ENCODE peak calls at places on chromosomes 13 and 19, in five cellular contexts. F is right lobe of liver, M is lower leg skin, Y is stomach, J is ovary. B is an unnamed sample.

GRCh38 chr19:31223805-31224534 is 125.3 kb downstream of the TSHZ3 start:
- DNase-seq in F (no peak), M (no peak), Y (no peak), J (no peak), B (no peak)

GRCh38 chr13:97339989-97340361 is 94.0 kb upstream of the RAP2A start:
- DNase-seq in F (no peak), M (no peak), Y (no peak), J (no peak), B (no peak)

GRCh38 chr19:34676697-34677385 is at the start of gene SCGB2B2:
- DNase-seq in F (no peak), M (no peak), Y (no peak), J (no peak), B (no peak)

GRCh38 chr13:20408181-20408580 is 117.5 kb downstream of the CRYL1 start:
- DNase-seq in F (no peak), M (peak; percentile 68), Y (peak; percentile 21), J (no peak), B (no peak)

GRCh38 chr19:53311897-53312296 is 21.7 kb upstream of the ZNF845 start:
- DNase-seq in F (no peak), M (no peak), Y (no peak), J (no peak), B (no peak)

GRCh38 chr13:23871616-23872220 is 17.5 kb downstream of the MIPEP start:
- DNase-seq in F (no peak), M (no peak), Y (no peak), J (no peak), B (no peak)

GRCh38 chr19:39083599-39083982 is 577 bp upstream of the ACP7 start:
- DNase-seq in F (no peak), M (no peak), Y (no peak), J (no peak), B (no peak)

GRCh38 chr13:44726777-44727176 is 150.6 kb upstream of the TSC22D1 start:
- DNase-seq in F (no peak), M (peak; percentile 25), Y (no peak), J (no peak), B (no peak)

GRCh38 chr19:51185868-51186215 is 39.0 kb upstream of the CD33 start:
- DNase-seq in F (no peak), M (no peak), Y (no peak), J (no peak), B (no peak)

GRCh38 chr19:17733127-17733526 is 13.8 kb downstream of the MAP1S start:
- DNase-seq in F (no peak), M (no peak), Y (no peak), J (no peak), B (no peak)

GRCh38 chr19:3849092-3849491 is 19.7 kb downstream of the ZFR2 start:
- DNase-seq in F (no peak), M (no peak), Y (peak; percentile 31), J (no peak), B (no peak)

GRCh38 chr13:97339019-97339988 is 94.7 kb upstream of the RAP2A start:
- DNase-seq in F (no peak), M (no peak), Y (peak; percentile 29), J (peak; percentile 79), B (peak; percentile 79)

GRCh38 chr13:60226507-60226906 is 62.8 kb upstream of the DIAPH3 start:
- DNase-seq in F (no peak), M (no peak), Y (no peak), J (no peak), B (peak; percentile 27)

GRCh38 chr13:38338089-38338488 is 11.6 kb upstream of the UFM1 start:
- DNase-seq in F (no peak), M (no peak), Y (no peak), J (no peak), B (no peak)

GRCh38 chr19:39518975-39519374 is 4.0 kb downstream of the SELENOV start:
- DNase-seq in F (no peak), M (no peak), Y (no peak), J (no peak), B (no peak)

GRCh38 chr13:24033527-24034302 is 126.8 kb upstream of the SPATA13 start:
- DNase-seq in F (peak; percentile 71), M (no peak), Y (no peak), J (no peak), B (no peak)

GRCh38 chr19:403221-404036 is 5.5 kb downstream of the C2CD4C start:
- DNase-seq in F (peak; percentile 14), M (no peak), Y (no peak), J (no peak), B (no peak)

GRCh38 chr19:17665058-17665457 is 23.1 kb downstream of the UNC13A start:
- DNase-seq in F (no peak), M (no peak), Y (no peak), J (no peak), B (no peak)

GRCh38 chr13:53137777-53138176 is 109.2 kb downstream of the OLFM4 start:
- DNase-seq in F (no peak), M (no peak), Y (no peak), J (no peak), B (no peak)

GRCh38 chr19:28502879-28503734 is 709.8 kb downstream of the UQCRFS1 start:
- DNase-seq in F (no peak), M (peak; percentile 34), Y (no peak), J (no peak), B (no peak)
- TF ChIP-seq POLR2A in F (no peak), M (no peak), Y (no peak), J (no peak), B (no peak)

DNA sequence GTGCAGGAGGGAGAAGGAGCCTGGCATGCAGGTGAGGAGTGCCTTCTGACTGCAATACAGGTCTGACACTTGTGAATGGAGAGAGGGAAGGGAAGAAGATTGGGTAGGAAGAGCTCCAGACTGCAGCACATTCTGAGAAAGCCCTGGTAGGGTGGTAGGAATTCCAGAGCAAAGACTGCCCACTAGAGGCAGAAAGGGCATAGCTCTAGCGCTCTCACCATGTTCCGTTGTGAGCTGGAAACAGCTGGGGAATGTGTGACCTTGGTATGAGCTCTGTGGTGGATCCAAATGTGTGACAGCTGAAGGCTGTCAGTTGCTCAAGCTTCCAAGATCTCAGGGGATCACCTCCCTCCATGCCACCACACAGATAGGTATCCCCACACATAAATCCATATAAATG is 2.9 kb upstream of the MTUS2 start:
- DNase-seq in F (no peak), M (no peak), Y (no peak), J (no peak), B (no peak)
- TF ChIP-seq CTCF in F (no peak), M (no peak), Y (no peak), J (no peak), B (no peak)

GRCh38 chr13:109867766-109868165 is 81.4 kb upstream of the IRS2 start:
- DNase-seq in F (no peak), M (no peak), Y (no peak), J (no peak), B (no peak)

GRCh38 chr13:109870281-109871017 is 84.1 kb upstream of the IRS2 start:
- DNase-seq in F (no peak), M (no peak), Y (no peak), J (no peak), B (no peak)

GRCh38 chr13:109871018-109871370 is 84.6 kb upstream of the IRS2 start:
- DNase-seq in F (no peak), M (no peak), Y (no peak), J (no peak), B (no peak)

GRCh38 chr13:109868583-109869311 is 82.4 kb upstream of the IRS2 start:
- DNase-seq in F (no peak), M (no peak), Y (no peak), J (no peak), B (no peak)

DNA sequence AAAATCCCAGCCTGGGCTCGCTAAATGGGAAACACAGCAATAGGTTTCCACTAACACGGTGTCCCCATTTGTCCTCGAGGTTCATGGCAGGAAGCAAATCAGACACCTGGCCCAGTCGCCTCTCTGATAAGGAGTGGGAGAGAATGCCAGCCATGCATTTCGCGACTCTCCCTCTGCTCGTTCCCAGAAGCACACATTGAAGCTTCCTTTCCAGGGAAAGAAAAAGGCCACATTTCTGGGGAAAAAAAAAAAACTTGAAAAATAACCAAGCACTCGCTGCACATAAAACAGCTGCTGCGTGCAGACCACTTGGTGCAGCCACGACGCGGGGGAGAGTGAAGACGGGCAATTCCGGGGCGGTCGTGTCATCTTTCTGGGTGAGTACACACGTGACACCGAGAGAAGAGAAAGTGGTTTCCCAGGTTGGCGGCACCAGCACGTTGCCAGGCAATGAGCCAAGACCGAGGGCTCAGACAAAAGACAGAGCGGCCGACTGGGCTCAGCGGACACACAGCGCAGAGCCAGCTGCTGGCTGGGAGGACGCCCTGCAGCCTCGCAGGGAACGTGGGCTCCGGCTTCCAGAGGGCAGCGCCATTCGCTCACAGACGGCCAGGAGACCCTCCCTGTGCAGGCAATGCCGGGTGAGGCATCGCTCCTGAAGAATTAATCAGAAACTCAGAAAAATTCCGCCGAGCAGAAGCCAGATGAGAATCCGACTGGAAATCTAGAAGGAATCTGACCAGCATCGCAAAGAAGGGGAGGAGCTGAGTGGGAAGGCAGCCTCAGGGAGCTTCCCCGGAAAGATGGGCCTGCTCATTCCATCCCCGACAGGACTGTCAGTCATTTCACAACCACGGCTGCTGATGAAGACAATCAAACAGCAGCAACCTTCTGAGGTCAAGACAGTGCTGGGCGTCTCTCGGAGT is 83.2 kb upstream of the IRS2 start:
- DNase-seq in F (peak; percentile 84), M (no peak), Y (peak; percentile 75), J (peak; percentile 86), B (peak; percentile 90)
- H3K4me3 ChIP-seq in F (peak overlapping the region; percentile 31), M (no peak overlapping the region), Y (peak overlapping the region; percentile 43), J (peak overlapping the region; percentile 35), B (no peak overlapping the region)

GRCh38 chr19:6531956-6532243 is 1.1 kb downstream of the TNFSF9 start:
- DNase-seq in F (no peak), M (no peak), Y (no peak), J (no peak), B (no peak)

GRCh38 chr19:6533000-6533328 is 2.1 kb downstream of the TNFSF9 start:
- DNase-seq in F (no peak), M (no peak), Y (no peak), J (no peak), B (no peak)

GRCh38 chr19:6531163-6531955 is 533 bp downstream of the TNFSF9 start:
- DNase-seq in F (no peak), M (no peak), Y (no peak), J (no peak), B (no peak)

GRCh38 chr19:6533746-6534418 is 3.1 kb downstream of the TNFSF9 start:
- DNase-seq in F (no peak), M (no peak), Y (no peak), J (no peak), B (no peak)

DNA sequence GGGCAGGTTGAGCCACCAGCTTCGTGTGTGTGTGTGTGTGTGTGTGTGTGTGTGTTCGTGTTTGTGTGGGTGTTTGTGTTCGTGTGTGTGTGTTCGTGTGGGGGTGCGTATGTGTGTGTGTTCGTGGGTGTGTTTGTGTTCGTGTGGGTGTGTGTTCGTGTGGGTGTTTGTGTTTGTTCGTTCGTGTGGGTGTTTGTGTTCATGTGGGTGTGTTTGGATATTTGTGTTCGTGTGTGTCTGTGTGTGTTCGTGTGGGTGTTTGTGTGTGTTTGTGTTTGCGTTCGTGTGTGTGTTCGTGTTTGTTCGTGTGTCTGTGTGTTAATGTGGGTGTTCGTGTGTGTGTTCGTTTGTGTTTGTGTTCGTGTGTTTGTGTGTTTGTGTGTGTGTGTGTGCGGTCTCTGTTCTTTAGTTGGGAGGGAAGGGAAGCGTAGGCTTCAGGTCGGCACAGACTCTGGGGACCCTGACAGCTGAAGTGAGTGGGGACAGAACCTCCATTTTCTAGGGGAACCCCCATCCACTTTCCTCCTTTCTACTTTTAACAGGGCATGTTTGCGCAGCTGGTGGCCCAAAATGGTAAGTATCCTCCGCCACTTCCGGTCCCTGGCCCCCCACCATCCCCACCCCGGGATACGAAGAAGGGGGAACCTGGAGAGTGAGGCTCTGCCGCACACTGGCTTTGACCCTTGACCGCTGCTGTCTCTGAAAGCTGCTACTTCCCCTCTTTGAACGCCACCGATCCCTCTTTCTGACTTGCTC is 1.6 kb downstream of the TNFSF9 start:
- DNase-seq in F (peak; percentile 29), M (no peak), Y (no peak), J (no peak), B (no peak)
- TF ChIP-seq POLR2A in F (no peak), M (no peak), Y (no peak), J (no peak), B (no peak)